ENCODE peak calls at places on chromosomes 11 and 22, in five cellular contexts. One of them, this sample, is unnamed.

GRCh38 chr11:69108030-69108429 is 47.7 kb upstream of the SMIM38 start:
- DNase-seq in K562: no peak
- DNase-seq in GM12878: no peak
- DNase-seq in H1: no peak
- DNase-seq in HepG2: no peak
- DNase-seq in this sample: no peak

GRCh38 chr11:117671370-117671769 is 125.6 kb downstream of the DSCAML1 start:
- DNase-seq in K562: no peak
- DNase-seq in GM12878: no peak
- DNase-seq in H1: no peak
- DNase-seq in HepG2: no peak
- DNase-seq in this sample: no peak

GRCh38 chr11:129731316-129731715 is 84.3 kb upstream of the TMEM45B start:
- DNase-seq in K562: no peak
- DNase-seq in GM12878: no peak
- DNase-seq in H1: no peak
- DNase-seq in HepG2: no peak
- DNase-seq in this sample: no peak

GRCh38 chr22:40326905-40327735 is 19.2 kb upstream of the ADSL start:
- DNase-seq in K562: no peak
- DNase-seq in GM12878: no peak
- DNase-seq in H1: no peak
- DNase-seq in HepG2: no peak
- DNase-seq in this sample: no peak

GRCh38 chr22:31269892-31270574 is 22.3 kb downstream of the PIK3IP1 start:
- DNase-seq in K562: no peak
- DNase-seq in GM12878: no peak
- DNase-seq in H1: no peak
- DNase-seq in HepG2: no peak
- DNase-seq in this sample: peak

GRCh38 chr11:12840871-12841516 is 166.8 kb downstream of the TEAD1 start:
- DNase-seq in K562: no peak
- DNase-seq in GM12878: no peak
- DNase-seq in H1: no peak
- DNase-seq in HepG2: no peak
- DNase-seq in this sample: no peak

GRCh38 chr11:28834877-28835276 is 726.7 kb downstream of the METTL15 start:
- DNase-seq in K562: no peak
- DNase-seq in GM12878: no peak
- DNase-seq in H1: no peak
- DNase-seq in HepG2: no peak
- DNase-seq in this sample: no peak

GRCh38 chr11:113014262-113014661 is 53.0 kb downstream of the NCAM1 start:
- DNase-seq in K562: no peak
- DNase-seq in GM12878: no peak
- DNase-seq in H1: no peak
- DNase-seq in HepG2: no peak
- DNase-seq in this sample: no peak

GRCh38 chr11:127789887-127790286 is 789.3 kb upstream of the KIRREL3 start:
- DNase-seq in K562: no peak
- DNase-seq in GM12878: no peak
- DNase-seq in H1: no peak
- DNase-seq in HepG2: no peak
- DNase-seq in this sample: peak

GRCh38 chr11:101552893-101553292 is 30.9 kb downstream of the TRPC6 start:
- DNase-seq in K562: no peak
- DNase-seq in GM12878: no peak
- DNase-seq in H1: no peak
- DNase-seq in HepG2: no peak
- DNase-seq in this sample: no peak

GRCh38 chr11:67504950-67505561 is at the start of gene PITPNM1:
- DNase-seq in K562: peak
- DNase-seq in GM12878: no peak
- DNase-seq in H1: no peak
- DNase-seq in HepG2: peak
- DNase-seq in this sample: peak

GRCh38 chr11:45407226-45407625 is 121.1 kb upstream of the SYT13 start:
- DNase-seq in K562: no peak
- DNase-seq in GM12878: no peak
- DNase-seq in H1: no peak
- DNase-seq in HepG2: no peak
- DNase-seq in this sample: no peak

GRCh38 chr11:114398303-114398920 is 1.9 kb downstream of the C11orf71 start:
- DNase-seq in K562: no peak
- DNase-seq in GM12878: no peak
- DNase-seq in H1: no peak
- DNase-seq in HepG2: no peak
- DNase-seq in this sample: no peak

GRCh38 chr11:119061256-119061655 is 4.3 kb upstream of the HYOU1 start:
- DNase-seq in K562: no peak
- DNase-seq in GM12878: no peak
- DNase-seq in H1: no peak
- DNase-seq in HepG2: no peak
- DNase-seq in this sample: no peak

GRCh38 chr22:21761086-21761485 is 25.5 kb upstream of the YPEL1 start:
- DNase-seq in K562: no peak
- DNase-seq in GM12878: no peak
- DNase-seq in H1: no peak
- DNase-seq in HepG2: no peak
- DNase-seq in this sample: no peak

GRCh38 chr11:20762112-20762511 is 92.7 kb downstream of the NELL1 start:
- DNase-seq in K562: no peak
- DNase-seq in GM12878: no peak
- DNase-seq in H1: no peak
- DNase-seq in HepG2: no peak
- DNase-seq in this sample: no peak

GRCh38 chr11:77515483-77515882 is 41.6 kb upstream of the PAK1 start:
- DNase-seq in K562: no peak
- DNase-seq in GM12878: no peak
- DNase-seq in H1: no peak
- DNase-seq in HepG2: peak
- DNase-seq in this sample: no peak

GRCh38 chr22:39110631-39111561 is 13.9 kb downstream of the APOBEC3H start:
- DNase-seq in K562: no peak
- DNase-seq in GM12878: no peak
- DNase-seq in H1: no peak
- DNase-seq in HepG2: peak
- DNase-seq in this sample: no peak

GRCh38 chr11:6526411-6527135 is 29.5 kb downstream of the DNHD1 start:
- DNase-seq in K562: no peak
- DNase-seq in GM12878: peak
- DNase-seq in H1: no peak
- DNase-seq in HepG2: no peak
- DNase-seq in this sample: no peak

GRCh38 chr11:82234256-82234655 is 499.4 kb downstream of the FAM181B start:
- DNase-seq in K562: no peak
- DNase-seq in GM12878: no peak
- DNase-seq in H1: no peak
- DNase-seq in HepG2: no peak
- DNase-seq in this sample: no peak

GRCh38 chr22:36528336-36528735 is 630 bp downstream of the EIF3D start:
- DNase-seq in K562: peak
- DNase-seq in GM12878: no peak
- DNase-seq in H1: no peak
- DNase-seq in HepG2: no peak
- DNase-seq in this sample: no peak

GRCh38 chr11:62402226-62402625 is 16.6 kb upstream of the SCGB1A1 start:
- DNase-seq in K562: no peak
- DNase-seq in GM12878: no peak
- DNase-seq in H1: no peak
- DNase-seq in HepG2: no peak
- DNase-seq in this sample: no peak

GRCh38 chr22:46143491-46144147 is 6.7 kb upstream of the PPARA start:
- DNase-seq in K562: no peak
- DNase-seq in GM12878: no peak
- DNase-seq in H1: no peak
- DNase-seq in HepG2: no peak
- DNase-seq in this sample: no peak

GRCh38 chr11:122186439-122187080 is 70.5 kb upstream of the BLID start:
- DNase-seq in K562: no peak
- DNase-seq in GM12878: no peak
- DNase-seq in H1: no peak
- DNase-seq in HepG2: no peak
- DNase-seq in this sample: no peak

DNA sequence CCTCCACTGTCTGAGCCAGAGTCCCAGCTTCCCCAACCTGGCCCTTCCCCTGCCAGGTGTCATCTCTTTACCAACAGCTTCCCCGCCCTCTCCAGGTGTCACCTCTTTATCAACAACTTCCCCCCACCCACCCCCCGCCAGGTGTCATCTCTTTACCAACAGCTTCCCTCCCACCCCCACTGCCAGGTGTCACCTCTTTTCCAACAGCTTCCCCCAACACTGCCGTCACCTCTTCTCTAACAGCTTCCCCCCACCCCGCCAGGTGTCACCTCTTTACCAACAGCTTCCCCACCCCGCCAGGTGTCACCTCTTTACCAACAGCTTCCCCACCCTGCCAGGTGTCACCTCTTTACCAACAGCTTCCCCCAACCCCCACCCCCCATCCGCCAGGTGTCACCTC is 29.8 kb upstream of the TTLL12 start:
- DNase-seq in K562: no peak
- DNase-seq in GM12878: no peak
- DNase-seq in H1: no peak
- DNase-seq in HepG2: no peak
- DNase-seq in this sample: no peak
- TF ChIP-seq ATF2 in K562: no peak
- TF ChIP-seq ATF2 in GM12878: no peak
- TF ChIP-seq ATF2 in H1: no peak
- TF ChIP-seq ATF2 in HepG2: no peak
- TF ChIP-seq ATF2 in this sample: no peak

GRCh38 chr22:37559521-37559900 is 769 bp upstream of the CDC42EP1 start:
- DNase-seq in K562: no peak
- DNase-seq in GM12878: no peak
- DNase-seq in H1: no peak
- DNase-seq in HepG2: no peak
- DNase-seq in this sample: no peak

GRCh38 chr22:37560682-37561208 is 465 bp downstream of the CDC42EP1 start:
- DNase-seq in K562: peak
- DNase-seq in GM12878: no peak
- DNase-seq in H1: no peak
- DNase-seq in HepG2: no peak
- DNase-seq in this sample: no peak

GRCh38 chr22:37561209-37562048 is 1.1 kb downstream of the CDC42EP1 start:
- DNase-seq in K562: peak
- DNase-seq in GM12878: no peak
- DNase-seq in H1: peak
- DNase-seq in HepG2: peak
- DNase-seq in this sample: peak

GRCh38 chr22:37558815-37559214 is 1.5 kb upstream of the CDC42EP1 start:
- DNase-seq in K562: no peak
- DNase-seq in GM12878: no peak
- DNase-seq in H1: no peak
- DNase-seq in HepG2: no peak
- DNase-seq in this sample: no peak

GRCh38 chr22:37559901-37560681 is at the start of gene CDC42EP1:
- DNase-seq in K562: peak
- DNase-seq in GM12878: no peak
- DNase-seq in H1: no peak
- DNase-seq in HepG2: no peak
- DNase-seq in this sample: peak
- TF ChIP-seq ATF2 in K562: no peak
- TF ChIP-seq ATF2 in GM12878: no peak
- TF ChIP-seq ATF2 in H1: no peak
- TF ChIP-seq ATF2 in HepG2: no peak
- TF ChIP-seq ATF2 in this sample: no peak

GRCh38 chr11:63821411-63821810 is 8.2 kb downstream of the SPINDOC start:
- DNase-seq in K562: no peak
- DNase-seq in GM12878: no peak
- DNase-seq in H1: no peak
- DNase-seq in HepG2: no peak
- DNase-seq in this sample: no peak
- TF ChIP-seq ATF2 in K562: no peak
- TF ChIP-seq ATF2 in GM12878: no peak
- TF ChIP-seq ATF2 in H1: no peak
- TF ChIP-seq ATF2 in HepG2: no peak
- TF ChIP-seq ATF2 in this sample: no peak

GRCh38 chr11:33262016-33262638 is 4.9 kb downstream of the HIPK3 start:
- DNase-seq in K562: no peak
- DNase-seq in GM12878: no peak
- DNase-seq in H1: no peak
- DNase-seq in HepG2: no peak
- DNase-seq in this sample: no peak
- TF ChIP-seq ATF2 in K562: no peak
- TF ChIP-seq ATF2 in GM12878: no peak
- TF ChIP-seq ATF2 in H1: no peak
- TF ChIP-seq ATF2 in HepG2: no peak
- TF ChIP-seq ATF2 in this sample: no peak

GRCh38 chr11:73325036-73325981 is 17.2 kb downstream of the ARHGEF17 start:
- DNase-seq in K562: no peak
- DNase-seq in GM12878: peak
- DNase-seq in H1: no peak
- DNase-seq in HepG2: peak
- DNase-seq in this sample: no peak
- TF ChIP-seq ATF2 in K562: no peak
- TF ChIP-seq ATF2 in GM12878: peak
- TF ChIP-seq ATF2 in H1: no peak
- TF ChIP-seq ATF2 in HepG2: no peak
- TF ChIP-seq ATF2 in this sample: no peak

This sample was measured in WTC11.